ENCODE peak calls at places on chromosomes 12 and 14, in six cellular contexts. K is Calu3; U is non-pigmented ciliary epithelial cell; M is activated CD4-positive, alpha-beta T cell treated with anti-CD3 and anti-CD28 coated beads, Interleukin-2, amount 50 U/mL, for 4 hours; O is D341Med; P is HEK293T. E is an unnamed sample.

GRCh38 chr12:71024827-71025226 is 104.3 kb upstream of the PTPRR start:
- DNase-seq in K (no peak), U (no peak), M (no peak), O (no peak), P (no peak), E (no peak)

GRCh38 chr14:59490756-59491155 is 6.4 kb downstream of the JKAMP start:
- DNase-seq in K (no peak), U (no peak), M (no peak), O (no peak), P (no peak), E (no peak)

GRCh38 chr12:124292385-124292784 is 2.5 kb upstream of the RFLNA start:
- DNase-seq in K (no peak), U (no peak), M (no peak), O (no peak), P (no peak), E (no peak)

GRCh38 chr14:69260979-69261605 is 1.1 kb downstream of the GALNT16 start:
- DNase-seq in K (peak; percentile 78), U (no peak), M (peak; percentile 13), O (peak; percentile 87), P (peak; percentile 82), E (no peak)

GRCh38 chr12:574475-575128 is 88.6 kb downstream of the NINJ2 start:
- DNase-seq in K (no peak), U (peak; percentile 38), M (no peak), O (no peak), P (no peak), E (no peak)

GRCh38 chr14:98692832-98693231 is 579.2 kb downstream of the BCL11B start:
- DNase-seq in K (no peak), U (no peak), M (no peak), O (no peak), P (no peak), E (no peak)

GRCh38 chr14:69685716-69686115 is 74.3 kb downstream of the SUSD6 start:
- DNase-seq in K (no peak), U (no peak), M (peak; percentile 31), O (no peak), P (no peak), E (no peak)

GRCh38 chr14:51596473-51596870 is 55.2 kb upstream of the FRMD6 start:
- DNase-seq in K (no peak), U (no peak), M (no peak), O (no peak), P (no peak), E (no peak)

GRCh38 chr12:2169964-2170363 is 117.2 kb downstream of the CACNA1C start:
- DNase-seq in K (no peak), U (no peak), M (no peak), O (no peak), P (no peak), E (no peak)

GRCh38 chr14:50403433-50403832 is 6.8 kb upstream of the CDKL1 start:
- DNase-seq in K (no peak), U (no peak), M (no peak), O (no peak), P (no peak), E (no peak)

E was measured in AG09319.